ENCODE peak calls at places on chromosomes 4 and X, in four cellular contexts. A, C, S and I are unnamed samples.

GRCh38 chrX:45329217-45329616 is 128.5 kb upstream of the DIPK2B start:
- DNase-seq in A (no peak), C (no peak), S (no peak), I (no peak)

GRCh38 chr4:26171953-26172352 is 148.9 kb upstream of the RBPJ start:
- DNase-seq in A (no peak), S (no peak), C (no peak), I (no peak)

GRCh38 chr4:156241896-156242295 is 288.2 kb upstream of the CTSO start:
- DNase-seq in A (no peak), S (no peak), C (no peak), I (no peak)

GRCh38 chr4:91837608-91838029 is 466.1 kb upstream of the GRID2 start:
- DNase-seq in S (no peak), C (no peak), A (no peak), I (no peak)

GRCh38 chr4:16663722-16664121 is 234.7 kb downstream of the LDB2 start:
- DNase-seq in A (no peak), S (no peak), C (no peak), I (no peak)

GRCh38 chrX:107713205-107714195 is 62.1 kb downstream of the TSC22D3 start:
- DNase-seq in C (no peak), A (no peak), S (peak; percentile 71), I (no peak)

GRCh38 chr4:151325320-151326246 is at the start of gene SH3D19:
- DNase-seq in S (peak; percentile 80), C (peak; percentile 85), A (no peak), I (no peak)

GRCh38 chr4:118772149-118773081 is 63.5 kb downstream of the SEC24D start:
- DNase-seq in S (no peak), A (no peak), C (no peak), I (no peak)

GRCh38 chr4:174749091-174749490 is 80.0 kb downstream of the GLRA3 start:
- DNase-seq in S (no peak), C (no peak), A (no peak), I (no peak)

GRCh38 chr4:13088726-13089658 is 395.1 kb downstream of the RAB28 start:
- DNase-seq in S (no peak), C (no peak), A (no peak), I (no peak)

GRCh38 chr4:149896428-149896827 is 80.8 kb upstream of the IQCM start:
- DNase-seq in C (no peak), S (no peak), A (no peak), I (no peak)

GRCh38 chrX:66633541-66633940 is 5.3 kb downstream of the EDA2R start:
- DNase-seq in C (no peak), A (no peak), S (no peak), I (no peak)

GRCh38 chrX:4850312-4850711 is 1136.9 kb upstream of the PRKX start:
- DNase-seq in S (no peak), A (no peak), C (no peak), I (no peak)